ENCODE peak calls at places on chromosome 22, in ten cellular contexts. D is adrenal gland; M is Calu3; O is activated CD4-positive, alpha-beta T cell treated with anti-CD3 and anti-CD28 coated beads for 1 hour; P is left colon; W is IMR-90; N is RKO; L is AG08395; Q is activated CD4-positive, CD25-positive, alpha-beta regulatory T cell treated with anti-CD3 and anti-CD28 coated beads, Interleukin-2, amount 50 U/mL, for 72 hours; S is fibroblast of the conjunctiva. R is an unnamed sample.

GRCh38 chr22:19035474-19036228 is 86.6 kb downstream of the DGCR2 start:
- DNase-seq in Q (peak; percentile 28), S (no peak), L (no peak), D (peak; percentile 26), O (no peak), M (no peak), P (no peak), W (no peak), N (peak; percentile 13), R (no peak)

GRCh38 chr22:21734540-21735197 is 925 bp downstream of the YPEL1 start:
- DNase-seq in O (no peak), N (peak; percentile 24), P (no peak), S (no peak), M (no peak), L (no peak), Q (no peak), W (no peak), D (no peak), R (no peak)

GRCh38 chr22:27919943-27920755 is 1.1 kb upstream of the PITPNB start:
- DNase-seq in O (no peak), L (peak; percentile 21), W (peak; percentile 72), Q (no peak), M (no peak), S (peak; percentile 63), D (peak; percentile 36), N (peak; percentile 85), P (no peak), R (no peak)

GRCh38 chr22:35102663-35103062 is 36.7 kb downstream of the ISX start:
- DNase-seq in Q (no peak), N (peak; percentile 2), S (no peak), L (peak; percentile 19), O (no peak), M (peak; percentile 51), D (no peak), P (peak; percentile 68), W (peak; percentile 2), R (no peak)

GRCh38 chr22:50016988-50017700 is 4.6 kb upstream of the IL17REL start:
- DNase-seq in N (no peak), S (no peak), L (no peak), M (peak; percentile 79), Q (peak; percentile 76), P (no peak), O (no peak), W (no peak), D (no peak), R (peak; percentile 72)

GRCh38 chr22:46340676-46341075 is 5.2 kb downstream of the TRMU start:
- DNase-seq in P (no peak), D (no peak), Q (no peak), S (no peak), N (no peak), L (no peak), M (no peak), W (no peak), O (no peak), R (no peak)

GRCh38 chr22:27474711-27475547 is 326.6 kb downstream of the MN1 start:
- DNase-seq in D (peak; percentile 23), N (no peak), M (peak; percentile 83), W (peak; percentile 94), Q (no peak), S (peak; percentile 33), P (no peak), L (peak; percentile 91), O (no peak), R (no peak)

GRCh38 chr22:26884921-26885320 is 227.5 kb downstream of the MIAT start:
- DNase-seq in L (no peak), D (no peak), W (no peak), Q (no peak), P (no peak), S (no peak), N (no peak), O (no peak), M (no peak), R (peak; percentile 88)

GRCh38 chr22:44658371-44658953 is 43.5 kb upstream of the PRR5 start:
- DNase-seq in L (peak; percentile 77), O (no peak), M (no peak), D (no peak), P (no peak), Q (no peak), S (peak; percentile 69), N (no peak), W (peak; percentile 62), R (peak; percentile 77)

GRCh38 chr22:23376256-23376655 is 195.9 kb downstream of the BCR start:
- DNase-seq in O (no peak), D (no peak), L (peak; percentile 12), Q (no peak), W (no peak), M (no peak), N (peak; percentile 26), S (no peak), P (peak; percentile 60), R (no peak)

GRCh38 chr22:36236338-36237319 is 2.7 kb downstream of the APOL2 start:
- DNase-seq in O (no peak), W (no peak), N (no peak), Q (no peak), S (no peak), D (peak; percentile 24), L (no peak), M (no peak), P (no peak), R (no peak)

GRCh38 chr22:19046719-19047609 is 75.2 kb downstream of the DGCR2 start:
- DNase-seq in P (no peak), W (no peak), Q (no peak), L (no peak), N (no peak), S (no peak), M (no peak), D (no peak), O (no peak), R (peak; percentile 38)

GRCh38 chr22:38783095-38783710 is 10.7 kb downstream of the DNAL4 start:
- DNase-seq in M (no peak), D (no peak), N (no peak), S (no peak), Q (no peak), W (no peak), O (no peak), L (no peak), P (no peak), R (peak; percentile 54)

GRCh38 chr22:19608114-19608494 is 83.9 kb upstream of the CLDN5 start:
- DNase-seq in W (no peak), Q (no peak), S (no peak), L (no peak), N (no peak), M (no peak), O (no peak), P (no peak), D (no peak), R (no peak)

GRCh38 chr22:47624277-47625012 is 862.0 kb downstream of the TBC1D22A start:
- DNase-seq in Q (no peak), L (no peak), D (peak; percentile 8), M (no peak), W (no peak), S (no peak), N (no peak), P (no peak), O (no peak), R (peak; percentile 69)

GRCh38 chr22:50605349-50606074 is 4.9 kb downstream of the MAPK8IP2 start:
- DNase-seq in N (no peak), Q (no peak), O (no peak), S (no peak), L (no peak), P (no peak), M (no peak), D (no peak), W (no peak), R (peak; percentile 74)

GRCh38 chr22:46163498-46163897 is 13.2 kb downstream of the PPARA start:
- DNase-seq in P (no peak), D (no peak), W (no peak), O (no peak), S (no peak), Q (no peak), N (no peak), L (no peak), M (no peak), R (no peak)

GRCh38 chr22:32985899-32986772 is 72.0 kb downstream of the SYN3 start:
- DNase-seq in O (no peak), W (peak; percentile 71), M (peak; percentile 79), D (peak; percentile 89), N (peak; percentile 59), Q (peak; percentile 36), L (peak; percentile 86), S (peak; percentile 79), P (peak; percentile 51), R (no peak)

GRCh38 chr22:29956680-29957079 is 73.7 kb downstream of the MTMR3 start:
- DNase-seq in L (no peak), W (peak; percentile 12), N (no peak), Q (no peak), D (no peak), P (no peak), O (no peak), S (no peak), M (no peak), R (no peak)

GRCh38 chr22:48147831-48148230 is 1385.4 kb downstream of the TBC1D22A start:
- DNase-seq in Q (no peak), N (no peak), M (no peak), D (no peak), W (no peak), P (no peak), S (no peak), L (no peak), O (no peak), R (no peak)

GRCh38 chr22:25357056-25357455 is 137.6 kb downstream of the CRYBB2 start:
- DNase-seq in L (no peak), P (no peak), W (no peak), D (no peak), N (no peak), S (no peak), M (no peak), Q (no peak), O (no peak), R (peak; percentile 54)

GRCh38 chr22:25996669-25997068 is 172.6 kb upstream of the SEZ6L start:
- DNase-seq in M (no peak), P (no peak), D (no peak), O (no peak), S (no peak), L (no peak), Q (no peak), W (no peak), N (no peak), R (no peak)

GRCh38 chr22:46010951-46011626 is 34.1 kb upstream of the WNT7B start:
- DNase-seq in O (no peak), S (no peak), P (no peak), W (no peak), L (no peak), D (no peak), M (no peak), Q (no peak), N (no peak), R (peak; percentile 76)

GRCh38 chr22:34877506-34877905 is 188.5 kb upstream of the ISX start:
- DNase-seq in N (no peak), M (no peak), O (no peak), Q (no peak), L (peak; percentile 69), P (no peak), D (no peak), W (no peak), S (no peak), R (no peak)

GRCh38 chr22:34881453-34881852 is 184.5 kb upstream of the ISX start:
- DNase-seq in Q (no peak), D (no peak), S (no peak), W (no peak), O (no peak), P (no peak), L (no peak), N (no peak), M (no peak), R (no peak)

GRCh38 chr22:37806409-37807338 is 1.1 kb upstream of the GCAT start:
- DNase-seq in Q (no peak), L (peak; percentile 43), P (peak; percentile 63), O (no peak), S (no peak), M (no peak), N (peak; percentile 79), W (peak; percentile 52), D (peak; percentile 64), R (no peak)

GRCh38 chr22:22201185-22201924 is 43.2 kb upstream of the VPREB1 start:
- DNase-seq in N (peak; percentile 59), O (no peak), S (peak; percentile 8), D (peak; percentile 46), L (peak; percentile 41), W (peak; percentile 24), Q (no peak), M (peak; percentile 59), P (peak; percentile 18), R (peak; percentile 70)

GRCh38 chr22:46462726-46463371 is 74.6 kb downstream of the CELSR1 start:
- DNase-seq in W (peak; percentile 70), S (no peak), M (no peak), N (peak; percentile 44), D (peak; percentile 47), L (peak; percentile 66), O (no peak), Q (no peak), P (no peak), R (no peak)